ENCODE peak calls at places on chromosomes 5 and 9, in four cellular contexts. N, X, I and E are unnamed samples. For H3K4me1, the result is how much of the 10 kb centered on the place peaks cover.

GRCh38 chr5:79827159-79827562 is 137.5 kb downstream of the CMYA5 start:
- DNase-seq in N (no peak), I (no peak), X (no peak), E (no peak)

GRCh38 chr9:72882117-72882775 is 70.6 kb downstream of the ALDH1A1 start:
- DNase-seq in X (no peak), I (peak), N (no peak), E (no peak)

GRCh38 chr5:134099288-134099872 is 15.1 kb upstream of the TCF7 start:
- DNase-seq in I (no peak), X (no peak), N (no peak), E (no peak)

GRCh38 chr5:164672931-164673694 is 1167.7 kb downstream of the MAT2B start:
- DNase-seq in X (no peak), I (no peak), N (no peak), E (no peak)

GRCh38 chr9:17065062-17065461 is 69.8 kb upstream of the CNTLN start:
- DNase-seq in N (no peak), I (no peak), X (no peak), E (no peak)

GRCh38 chr9:137241490-137242328 is 622 bp downstream of the TUBB4B start:
- DNase-seq in X (peak), N (peak), I (peak), E (peak)

GRCh38 chr9:112384219-112384618 is 4.3 kb downstream of the HSDL2 start:
- DNase-seq in N (no peak), I (no peak), X (no peak), E (no peak)

GRCh38 chr5:10902145-10902544 is 141.1 kb upstream of the DAP start:
- DNase-seq in X (no peak), N (no peak), I (no peak), E (no peak)

GRCh38 chr5:111960466-111961215 is 203.6 kb upstream of the NREP start:
- DNase-seq in N (no peak), X (no peak), I (no peak), E (no peak)

GRCh38 chr9:34796924-34797323 is 87.0 kb upstream of the CCL21 start:
- DNase-seq in I (no peak), N (no peak), X (peak), E (no peak)

GRCh38 chr9:68780735-68781134 is 75.7 kb downstream of the PIP5K1B start:
- DNase-seq in N (no peak), X (peak), I (no peak), E (no peak)

GRCh38 chr5:177431317-177432142 is 5.1 kb downstream of the GRK6 start:
- DNase-seq in I (no peak), N (peak), X (no peak), E (peak)

GRCh38 chr5:66612226-66612625 is 16.0 kb downstream of the MAST4 start:
- DNase-seq in I (no peak), N (no peak), X (no peak), E (no peak)

GRCh38 chr5:42745426-42745825 is 11.2 kb upstream of the CCDC152 start:
- DNase-seq in N (no peak), X (peak), I (no peak), E (no peak)

GRCh38 chr5:132428147-132428482 is 58.6 kb downstream of the SLC22A5 start:
- DNase-seq in I (no peak), N (no peak), X (no peak), E (no peak)

GRCh38 chr9:124281934-124282351 is 24.2 kb downstream of the NEK6 start:
- DNase-seq in X (no peak), I (no peak), N (no peak), E (no peak)
- H3K4me1 ChIP-seq in X (under half), I (under half), N (under half), E (half or more)

GRCh38 chr9:70478963-70479641 is 64.6 kb upstream of the KLF9 start:
- DNase-seq in I (peak), X (no peak), N (no peak), E (peak)
- H3K4me1 ChIP-seq in I (half or more), X (under half), N (under half), E (under half)

GRCh38 chr9:95091971-95092320 is 225.6 kb downstream of the FANCC start:
- DNase-seq in I (no peak), N (no peak), X (no peak), E (no peak)
- H3K4me1 ChIP-seq in I (half or more), N (under half), X (under half), E (under half)

GRCh38 chr9:85040141-85040540 is 370.6 kb downstream of the NTRK2 start:
- DNase-seq in X (peak), I (no peak), N (no peak), E (no peak)

GRCh38 chr9:85040806-85041575 is 371.5 kb downstream of the NTRK2 start:
- DNase-seq in X (no peak), I (no peak), N (no peak), E (no peak)

GRCh38 chr9:85041737-85042136 is 372.2 kb downstream of the NTRK2 start:
- DNase-seq in I (no peak), X (no peak), N (no peak), E (no peak)

GRCh38 chr9:85045271-85045670 is 375.7 kb downstream of the NTRK2 start:
- DNase-seq in N (no peak), X (no peak), I (no peak), E (no peak)

DNA sequence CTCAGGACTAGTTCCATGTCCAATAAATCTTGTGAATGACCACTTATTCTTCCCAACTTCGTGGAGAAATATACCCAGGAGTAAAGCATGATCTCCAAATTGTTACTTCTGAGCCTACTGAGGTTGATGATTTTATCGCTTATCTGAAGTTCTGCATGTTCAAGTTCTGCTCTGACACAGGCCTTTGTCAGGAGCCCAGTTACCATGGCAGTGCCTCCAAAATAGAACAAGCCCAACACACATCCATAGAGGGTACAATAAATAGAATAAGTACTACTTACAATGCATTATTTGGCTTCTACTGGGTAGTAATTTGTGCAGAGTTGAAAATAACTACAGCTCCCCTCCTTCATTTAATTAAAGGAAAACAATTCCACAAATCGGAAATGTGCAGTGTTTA is 373.7 kb downstream of the NTRK2 start:
- DNase-seq in I (no peak), N (no peak), X (no peak), E (no peak)
- H3K4me1 ChIP-seq in I (under half), N (under half), X (under half), E (under half)

GRCh38 chr5:96006291-96006690 is 44.6 kb upstream of the ELL2 start:
- DNase-seq in I (no peak), X (no peak), N (no peak), E (no peak)
- H3K4me1 ChIP-seq in I (under half), X (under half), N (under half), E (under half)